ENCODE peak calls at places on chromosomes 11 and 22, in eight cellular contexts. O is EL; R is NCI-H446 treated with DMSO at 0.1 percent for 48 hours; J is stimulated activated CD8-positive, alpha-beta memory T cell treated with anti-CD3 and anti-CD28 coated beads, Interleukin-2, amount 100 ng/mL, for 48 hours; S is pancreas; X is effector memory CD8-positive, alpha-beta T cell; E is RWPE1; G is ACHN. A is an unnamed sample.

GRCh38 chr11:28521075-28521474 is 412.9 kb downstream of the METTL15 start:
- DNase-seq in E (peak; percentile 51), X (no peak), J (no peak), S (no peak), R (no peak), O (no peak), G (no peak), A (no peak)

GRCh38 chr11:80173487-80174136 is 732.8 kb upstream of the TENM4 start:
- DNase-seq in X (no peak), R (no peak), O (no peak), E (no peak), J (no peak), G (no peak), S (no peak), A (no peak)

GRCh38 chr22:37086184-37086583 is 23.3 kb downstream of the TMPRSS6 start:
- DNase-seq in X (no peak), S (no peak), E (no peak), O (no peak), J (no peak), R (no peak), G (no peak), A (no peak)

GRCh38 chr11:65298131-65298535 is 16.5 kb upstream of the CDC42EP2 start:
- DNase-seq in E (no peak), S (no peak), X (no peak), J (no peak), R (no peak), O (no peak), G (no peak), A (no peak)

GRCh38 chr11:62999649-63000048 is 14.9 kb upstream of the SLC22A6 start:
- DNase-seq in E (peak; percentile 31), J (no peak), R (no peak), O (no peak), X (no peak), S (peak; percentile 69), G (no peak), A (no peak)

GRCh38 chr11:118615996-118616395 is 8.6 kb downstream of the PHLDB1 start:
- DNase-seq in G (no peak), S (no peak), E (no peak), O (no peak), X (no peak), R (no peak), J (no peak), A (no peak)

GRCh38 chr11:79940165-79940564 is 499.3 kb upstream of the TENM4 start:
- DNase-seq in O (no peak), S (no peak), J (no peak), X (no peak), R (no peak), E (no peak), G (no peak), A (no peak)

GRCh38 chr11:83612891-83613766 is 327.0 kb upstream of the CCDC90B start:
- DNase-seq in O (no peak), S (no peak), X (no peak), R (peak; percentile 41), G (no peak), E (no peak), J (no peak), A (no peak)

GRCh38 chr11:16603245-16603644 is 135.2 kb upstream of the C11orf58 start:
- DNase-seq in S (no peak), R (no peak), O (no peak), G (peak; percentile 22), X (no peak), E (no peak), J (no peak), A (no peak)

GRCh38 chr22:23068096-23068831 is 2.1 kb upstream of the GNAZ start:
- DNase-seq in J (no peak), O (no peak), X (no peak), R (no peak), S (no peak), E (no peak), G (no peak), A (no peak)

GRCh38 chr11:68040121-68040956 is 1.5 kb downstream of the TCIRG1 start:
- DNase-seq in R (no peak), J (no peak), G (peak; percentile 56), S (peak; percentile 74), O (peak; percentile 77), E (peak; percentile 58), X (peak; percentile 43), A (no peak)

GRCh38 chr11:2432628-2433071 is 11.7 kb downstream of the TRPM5 start:
- DNase-seq in E (no peak), G (no peak), O (no peak), J (no peak), X (no peak), R (no peak), S (peak; percentile 19), A (no peak)

GRCh38 chr22:27578937-27579617 is 222.5 kb downstream of the MN1 start:
- DNase-seq in J (no peak), R (no peak), G (no peak), O (no peak), E (no peak), S (no peak), X (no peak), A (no peak)

GRCh38 chr11:64874841-64875240 is 3.6 kb downstream of the EHD1 start:
- DNase-seq in S (no peak), X (no peak), G (no peak), O (no peak), E (no peak), R (no peak), J (no peak), A (no peak)

GRCh38 chr11:10551845-10552352 is 10.9 kb upstream of the RNF141 start:
- DNase-seq in G (no peak), X (no peak), S (no peak), E (no peak), R (no peak), O (no peak), J (no peak), A (no peak)

GRCh38 chr11:132911186-132911585 is 621.1 kb downstream of the OPCML start:
- DNase-seq in E (peak; percentile 8), O (peak; percentile 65), J (no peak), R (no peak), X (no peak), S (no peak), G (no peak), A (no peak)

GRCh38 chr11:18749681-18750319 is 23.8 kb upstream of the IGSF22 start:
- DNase-seq in O (peak; percentile 82), J (no peak), X (no peak), E (peak; percentile 60), R (peak; percentile 5), G (peak; percentile 78), S (no peak), A (no peak)

GRCh38 chr22:44710474-44711235 is 8.7 kb downstream of the PRR5 start:
- DNase-seq in J (peak; percentile 48), G (no peak), E (no peak), R (no peak), S (no peak), X (peak; percentile 70), O (no peak), A (no peak)

GRCh38 chr11:92070026-92070889 is 154.4 kb upstream of the FAT3 start:
- DNase-seq in E (no peak), O (peak; percentile 3), J (no peak), G (no peak), S (no peak), X (no peak), R (no peak), A (no peak)

GRCh38 chr11:112885744-112886706 is 75.2 kb upstream of the NCAM1 start:
- DNase-seq in G (no peak), X (no peak), S (no peak), O (no peak), E (peak; percentile 57), J (no peak), R (no peak), A (no peak)

GRCh38 chr11:86919557-86920210 is 35.5 kb downstream of the FZD4 start:
- DNase-seq in X (no peak), O (peak; percentile 70), J (no peak), G (peak; percentile 70), R (peak; percentile 38), E (peak; percentile 54), S (no peak), A (no peak)

A was measured in CD4-positive, CD25-positive, alpha-beta regulatory T cell.